ENCODE peak calls at places on chromosomes 11 and 22, in nine cellular contexts. One of them, this sample, is unnamed.
A peak's percentile ranks its signal among the peaks of the same experiment; 100 is the strongest.

GRCh38 chr11:126186708-126187481 is 24.6 kb downstream of the RPUSD4 start:
- DNase-seq in AG04450: no peak
- DNase-seq in AG09319: no peak
- DNase-seq in fibroblast of pulmonary artery: no peak
- DNase-seq in nephron progenitor cell: no peak
- DNase-seq in stomach: no peak
- DNase-seq in RWPE2: no peak
- DNase-seq in heart right ventricle: no peak
- DNase-seq in AG09309: no peak
- DNase-seq in this sample: no peak

GRCh38 chr11:131656839-131657211 is 286.4 kb downstream of the NTM start:
- DNase-seq in AG09319: no peak
- DNase-seq in AG09309: no peak
- DNase-seq in fibroblast of pulmonary artery: no peak
- DNase-seq in AG04450: no peak
- DNase-seq in heart right ventricle: no peak
- DNase-seq in stomach: no peak
- DNase-seq in RWPE2: no peak
- DNase-seq in nephron progenitor cell: peak; percentile 29
- DNase-seq in this sample: no peak

GRCh38 chr11:118374729-118375128 is 15.3 kb downstream of the UBE4A start:
- DNase-seq in stomach: no peak
- DNase-seq in nephron progenitor cell: no peak
- DNase-seq in AG09309: peak; percentile 16
- DNase-seq in heart right ventricle: no peak
- DNase-seq in AG09319: peak; percentile 75
- DNase-seq in fibroblast of pulmonary artery: no peak
- DNase-seq in AG04450: no peak
- DNase-seq in RWPE2: no peak
- DNase-seq in this sample: no peak

GRCh38 chr11:81987829-81988472 is 745.7 kb downstream of the FAM181B start:
- DNase-seq in RWPE2: no peak
- DNase-seq in AG09309: no peak
- DNase-seq in heart right ventricle: no peak
- DNase-seq in AG09319: no peak
- DNase-seq in AG04450: no peak
- DNase-seq in fibroblast of pulmonary artery: peak; percentile 30
- DNase-seq in stomach: no peak
- DNase-seq in nephron progenitor cell: no peak
- DNase-seq in this sample: peak; percentile 46

GRCh38 chr11:112889446-112889845 is 71.8 kb upstream of the NCAM1 start:
- DNase-seq in heart right ventricle: no peak
- DNase-seq in stomach: no peak
- DNase-seq in AG04450: no peak
- DNase-seq in nephron progenitor cell: no peak
- DNase-seq in fibroblast of pulmonary artery: no peak
- DNase-seq in AG09309: no peak
- DNase-seq in AG09319: no peak
- DNase-seq in RWPE2: no peak
- DNase-seq in this sample: no peak

GRCh38 chr11:123694551-123694950 is 40.1 kb upstream of the SCN3B start:
- DNase-seq in AG09309: no peak
- DNase-seq in AG04450: no peak
- DNase-seq in AG09319: peak; percentile 2
- DNase-seq in RWPE2: no peak
- DNase-seq in heart right ventricle: no peak
- DNase-seq in fibroblast of pulmonary artery: no peak
- DNase-seq in nephron progenitor cell: no peak
- DNase-seq in stomach: no peak
- DNase-seq in this sample: no peak

GRCh38 chr11:3170756-3171670 is 5.9 kb upstream of the OSBPL5 start:
- DNase-seq in AG09309: no peak
- DNase-seq in heart right ventricle: no peak
- DNase-seq in AG04450: no peak
- DNase-seq in AG09319: no peak
- DNase-seq in stomach: no peak
- DNase-seq in fibroblast of pulmonary artery: no peak
- DNase-seq in nephron progenitor cell: no peak
- DNase-seq in RWPE2: peak; percentile 48
- DNase-seq in this sample: no peak

GRCh38 chr11:22192289-22192641 is 620 bp upstream of the ANO5 start:
- DNase-seq in fibroblast of pulmonary artery: no peak
- DNase-seq in nephron progenitor cell: no peak
- DNase-seq in heart right ventricle: peak; percentile 8
- DNase-seq in AG09309: no peak
- DNase-seq in RWPE2: no peak
- DNase-seq in AG09319: no peak
- DNase-seq in AG04450: no peak
- DNase-seq in stomach: peak; percentile 25
- DNase-seq in this sample: peak; percentile 13

GRCh38 chr22:40721266-40721665 is 42.0 kb downstream of the MCHR1 start:
- DNase-seq in AG09319: no peak
- DNase-seq in AG04450: no peak
- DNase-seq in heart right ventricle: no peak
- DNase-seq in AG09309: no peak
- DNase-seq in fibroblast of pulmonary artery: peak; percentile 13
- DNase-seq in nephron progenitor cell: peak; percentile 38
- DNase-seq in stomach: no peak
- DNase-seq in RWPE2: no peak
- DNase-seq in this sample: no peak

GRCh38 chr11:111840143-111840542 is 31.2 kb downstream of the ALG9 start:
- DNase-seq in AG09319: no peak
- DNase-seq in AG04450: no peak
- DNase-seq in nephron progenitor cell: no peak
- DNase-seq in fibroblast of pulmonary artery: peak; percentile 8
- DNase-seq in stomach: no peak
- DNase-seq in AG09309: no peak
- DNase-seq in heart right ventricle: no peak
- DNase-seq in RWPE2: no peak
- DNase-seq in this sample: no peak

GRCh38 chr11:44267366-44268072 is 42.4 kb downstream of the ALX4 start:
- DNase-seq in nephron progenitor cell: no peak
- DNase-seq in fibroblast of pulmonary artery: no peak
- DNase-seq in AG04450: no peak
- DNase-seq in stomach: no peak
- DNase-seq in AG09309: no peak
- DNase-seq in AG09319: no peak
- DNase-seq in heart right ventricle: no peak
- DNase-seq in RWPE2: no peak
- DNase-seq in this sample: no peak

GRCh38 chr22:49012695-49013094 is 815.0 kb downstream of the BRD1 start:
- DNase-seq in fibroblast of pulmonary artery: no peak
- DNase-seq in AG09319: no peak
- DNase-seq in AG09309: no peak
- DNase-seq in AG04450: no peak
- DNase-seq in stomach: no peak
- DNase-seq in RWPE2: no peak
- DNase-seq in nephron progenitor cell: no peak
- DNase-seq in heart right ventricle: no peak
- DNase-seq in this sample: no peak

GRCh38 chr11:95453616-95454118 is 222.7 kb upstream of the SESN3 start:
- DNase-seq in fibroblast of pulmonary artery: peak; percentile 13
- DNase-seq in RWPE2: no peak
- DNase-seq in nephron progenitor cell: no peak
- DNase-seq in AG09309: no peak
- DNase-seq in AG09319: no peak
- DNase-seq in AG04450: no peak
- DNase-seq in heart right ventricle: peak; percentile 63
- DNase-seq in stomach: peak; percentile 72
- DNase-seq in this sample: no peak

GRCh38 chr11:128458316-128458715 is 129.0 kb downstream of the ETS1 start:
- DNase-seq in AG04450: peak; percentile 55
- DNase-seq in heart right ventricle: no peak
- DNase-seq in RWPE2: no peak
- DNase-seq in stomach: no peak
- DNase-seq in fibroblast of pulmonary artery: peak; percentile 84
- DNase-seq in nephron progenitor cell: no peak
- DNase-seq in AG09319: no peak
- DNase-seq in AG09309: no peak
- DNase-seq in this sample: no peak

GRCh38 chr11:125701858-125702621 is 21.4 kb upstream of the ACRV1 start:
- DNase-seq in AG09309: no peak
- DNase-seq in heart right ventricle: no peak
- DNase-seq in AG04450: no peak
- DNase-seq in fibroblast of pulmonary artery: no peak
- DNase-seq in RWPE2: no peak
- DNase-seq in AG09319: no peak
- DNase-seq in nephron progenitor cell: no peak
- DNase-seq in stomach: no peak
- DNase-seq in this sample: no peak

GRCh38 chr11:56273854-56274253 is at the start of gene OR5T1:
- DNase-seq in RWPE2: no peak
- DNase-seq in AG09319: no peak
- DNase-seq in AG09309: no peak
- DNase-seq in stomach: no peak
- DNase-seq in fibroblast of pulmonary artery: no peak
- DNase-seq in AG04450: no peak
- DNase-seq in heart right ventricle: no peak
- DNase-seq in nephron progenitor cell: no peak
- DNase-seq in this sample: no peak

DNA sequence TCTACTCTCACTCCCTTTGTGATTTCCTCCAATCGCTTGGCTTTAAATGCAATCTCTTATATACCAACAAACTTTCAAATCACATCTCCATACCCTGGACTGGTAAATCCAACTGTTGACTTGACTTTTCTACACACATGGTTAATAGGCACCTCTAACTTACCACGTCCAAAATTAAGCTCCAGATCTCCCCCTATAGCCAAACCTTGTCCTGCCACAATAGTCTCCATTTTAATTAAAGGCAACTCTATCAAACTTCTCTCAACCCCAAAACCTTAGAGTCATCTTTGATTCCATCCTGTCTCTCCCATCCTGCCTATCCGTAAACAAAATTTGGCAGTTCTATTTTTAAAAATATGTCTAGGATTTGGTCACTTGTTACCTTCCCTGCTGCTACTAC is 141.8 kb upstream of the DDI1 start:
- DNase-seq in RWPE2: no peak
- DNase-seq in AG09309: no peak
- DNase-seq in heart right ventricle: no peak
- DNase-seq in AG09319: no peak
- DNase-seq in stomach: no peak
- DNase-seq in nephron progenitor cell: no peak
- DNase-seq in fibroblast of pulmonary artery: no peak
- DNase-seq in AG04450: no peak
- DNase-seq in this sample: no peak
- TF ChIP-seq CTCF in RWPE2: no peak
- TF ChIP-seq CTCF in AG09309: no peak
- TF ChIP-seq CTCF in heart right ventricle: no peak
- TF ChIP-seq CTCF in AG09319: no peak
- TF ChIP-seq CTCF in stomach: no peak
- TF ChIP-seq CTCF in nephron progenitor cell: no peak
- TF ChIP-seq CTCF in fibroblast of pulmonary artery: no peak
- TF ChIP-seq CTCF in AG04450: no peak
- TF ChIP-seq CTCF in this sample: no peak

GRCh38 chr11:839875-840617 is 2.3 kb downstream of the POLR2L start:
- DNase-seq in RWPE2: no peak
- DNase-seq in AG04450: no peak
- DNase-seq in AG09319: no peak
- DNase-seq in AG09309: no peak
- DNase-seq in stomach: no peak
- DNase-seq in fibroblast of pulmonary artery: no peak
- DNase-seq in heart right ventricle: no peak
- DNase-seq in nephron progenitor cell: no peak
- DNase-seq in this sample: no peak
- TF ChIP-seq CTCF in RWPE2: peak; percentile 18
- TF ChIP-seq CTCF in AG04450: peak; percentile 24
- TF ChIP-seq CTCF in AG09319: peak; percentile 21
- TF ChIP-seq CTCF in AG09309: peak; percentile 56
- TF ChIP-seq CTCF in stomach: no peak
- TF ChIP-seq CTCF in fibroblast of pulmonary artery: peak; percentile 24
- TF ChIP-seq CTCF in heart right ventricle: no peak
- TF ChIP-seq CTCF in nephron progenitor cell: peak; percentile 11
- TF ChIP-seq CTCF in this sample: peak; percentile 43

GRCh38 chr11:46987183-46987582 is 50.6 kb downstream of the CSTPP1 start:
- DNase-seq in nephron progenitor cell: no peak
- DNase-seq in RWPE2: no peak
- DNase-seq in AG09319: no peak
- DNase-seq in fibroblast of pulmonary artery: no peak
- DNase-seq in stomach: no peak
- DNase-seq in AG04450: no peak
- DNase-seq in AG09309: no peak
- DNase-seq in heart right ventricle: no peak
- DNase-seq in this sample: no peak

DNA sequence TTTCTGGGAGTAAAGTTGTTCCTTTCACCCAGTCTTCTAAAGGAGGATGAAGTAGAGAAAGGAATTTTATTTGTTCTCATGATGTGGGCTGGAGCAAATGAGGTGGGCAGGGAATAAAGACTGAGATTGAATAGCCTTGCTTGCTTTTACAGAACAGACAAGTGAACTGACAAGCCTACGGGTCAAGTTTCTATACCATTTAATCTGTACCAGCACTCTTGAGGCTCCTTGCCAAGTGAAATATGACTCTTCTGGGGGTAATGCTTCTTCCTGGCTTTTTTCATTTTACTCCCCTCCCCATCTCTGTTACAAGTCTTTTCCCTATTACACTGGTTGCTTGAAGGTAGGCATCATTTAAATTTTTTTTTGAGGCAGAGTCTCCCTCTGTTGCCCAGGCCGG is 54.8 kb downstream of the CSTPP1 start:
- DNase-seq in fibroblast of pulmonary artery: no peak
- DNase-seq in RWPE2: no peak
- DNase-seq in heart right ventricle: no peak
- DNase-seq in nephron progenitor cell: no peak
- DNase-seq in AG04450: no peak
- DNase-seq in AG09309: no peak
- DNase-seq in AG09319: no peak
- DNase-seq in stomach: no peak
- DNase-seq in this sample: no peak
- TF ChIP-seq CTCF in fibroblast of pulmonary artery: no peak
- TF ChIP-seq CTCF in RWPE2: no peak
- TF ChIP-seq CTCF in heart right ventricle: no peak
- TF ChIP-seq CTCF in nephron progenitor cell: no peak
- TF ChIP-seq CTCF in AG04450: no peak
- TF ChIP-seq CTCF in AG09309: no peak
- TF ChIP-seq CTCF in AG09319: no peak
- TF ChIP-seq CTCF in stomach: no peak
- TF ChIP-seq CTCF in this sample: no peak

DNA sequence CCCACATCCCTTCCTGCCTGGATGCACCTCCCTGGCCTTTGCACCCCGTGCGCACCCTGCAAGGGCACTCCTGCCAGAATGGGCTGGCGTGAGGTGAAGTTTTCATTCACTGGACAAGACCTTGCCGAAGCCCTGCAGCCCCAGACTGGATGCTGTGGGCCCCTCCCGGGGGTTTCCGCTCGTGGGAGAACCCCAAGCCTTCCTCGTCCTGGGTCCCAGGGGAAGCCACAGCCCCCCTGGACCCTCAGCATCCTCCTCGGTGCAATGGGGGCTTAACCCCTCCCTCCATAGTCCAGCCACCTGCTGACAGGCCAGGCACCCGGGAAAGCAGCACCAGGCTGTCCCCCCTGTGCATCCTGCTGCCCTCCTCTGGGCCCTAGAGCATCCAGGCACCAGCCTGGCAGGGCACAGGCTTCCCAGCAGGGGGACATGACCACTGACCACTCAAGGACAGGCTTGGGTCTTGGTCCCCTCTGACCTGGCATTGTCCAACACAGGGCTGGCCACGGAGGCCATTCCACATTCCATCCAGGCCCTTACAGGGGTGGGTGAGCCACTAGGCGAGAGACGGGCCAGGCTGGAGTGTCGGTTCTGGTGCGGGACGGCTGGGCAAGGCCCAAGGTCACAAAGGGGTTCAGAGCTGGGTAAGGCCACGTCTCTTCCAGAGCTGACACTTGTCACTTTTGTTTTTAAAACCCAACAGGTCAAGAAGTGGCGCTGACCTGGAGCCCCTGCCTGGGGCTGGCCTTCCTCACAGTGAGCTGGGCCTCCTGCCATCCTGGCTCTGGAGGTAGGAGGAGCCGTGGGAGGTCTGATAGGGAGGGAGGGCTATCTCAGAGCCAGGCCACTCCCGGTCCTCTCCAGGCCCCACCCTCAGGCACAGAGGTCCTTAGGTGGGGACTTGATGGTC is 41.5 kb upstream of the PPARA start:
- DNase-seq in RWPE2: no peak
- DNase-seq in AG09309: no peak
- DNase-seq in nephron progenitor cell: peak; percentile 39
- DNase-seq in AG04450: no peak
- DNase-seq in fibroblast of pulmonary artery: peak; percentile 31
- DNase-seq in heart right ventricle: peak; percentile 71
- DNase-seq in stomach: peak; percentile 79
- DNase-seq in AG09319: no peak
- DNase-seq in this sample: no peak
- TF ChIP-seq CTCF in RWPE2: no peak
- TF ChIP-seq CTCF in AG09309: peak; percentile 22
- TF ChIP-seq CTCF in nephron progenitor cell: no peak
- TF ChIP-seq CTCF in AG04450: no peak
- TF ChIP-seq CTCF in fibroblast of pulmonary artery: no peak
- TF ChIP-seq CTCF in heart right ventricle: no peak
- TF ChIP-seq CTCF in stomach: no peak
- TF ChIP-seq CTCF in AG09319: peak; percentile 5
- TF ChIP-seq CTCF in this sample: no peak